ENCODE peak calls at places on chromosomes 5 and 9, in nine cellular contexts. I, R, E, A, N, B, O, G and L are unnamed samples.
A peak's percentile ranks its signal among the peaks of the same experiment; 100 is the strongest.

GRCh38 chr5:171598279-171599152 is 179.1 kb downstream of the FGF18 start:
- DNase-seq in R (no peak), N (no peak), A (no peak), O (no peak), E (no peak), B (no peak), I (no peak), G (no peak), L (no peak)

GRCh38 chr9:272251-273213 is 57.9 kb downstream of the DOCK8 start:
- DNase-seq in B (no peak), O (no peak), I (peak; percentile 41), R (no peak), G (peak; percentile 35), A (no peak), N (no peak), E (peak; percentile 60), L (peak; percentile 67)

GRCh38 chr9:131968632-131969031 is 111.0 kb downstream of the MED27 start:
- DNase-seq in E (no peak), R (no peak), I (no peak), O (no peak), B (no peak), N (no peak), G (no peak), A (no peak), L (no peak)

GRCh38 chr9:15182755-15183154 is 124.3 kb downstream of the TTC39B start:
- DNase-seq in G (no peak), O (no peak), I (no peak), B (no peak), R (no peak), N (no peak), A (no peak), E (no peak), L (no peak)

GRCh38 chr5:127702434-127702833 is 757 bp upstream of the CCDC192 start:
- DNase-seq in I (no peak), R (no peak), G (no peak), B (no peak), N (no peak), A (no peak), E (no peak), O (no peak), L (no peak)

GRCh38 chr5:141814064-141814982 is 63.9 kb downstream of the PCDH1 start:
- DNase-seq in N (no peak), E (peak; percentile 64), B (peak; percentile 34), I (peak; percentile 68), G (no peak), O (no peak), A (peak; percentile 84), R (peak; percentile 79), L (peak; percentile 52)

GRCh38 chr5:148535190-148535589 is 119.1 kb downstream of the HTR4 start:
- DNase-seq in I (no peak), R (no peak), N (no peak), E (no peak), A (no peak), G (no peak), B (no peak), O (no peak), L (no peak)

GRCh38 chr5:132687995-132688394 is 14.2 kb downstream of the IL4 start:
- DNase-seq in A (no peak), R (no peak), I (no peak), N (no peak), B (no peak), G (no peak), O (no peak), E (no peak), L (no peak)

GRCh38 chr9:89317282-89317681 is 1.0 kb upstream of the SECISBP2 start:
- DNase-seq in N (no peak), E (no peak), B (no peak), O (no peak), R (no peak), G (no peak), I (no peak), A (no peak), L (no peak)

GRCh38 chr9:122134822-122135528 is 24.6 kb downstream of the NDUFA8 start:
- DNase-seq in R (no peak), N (no peak), O (no peak), I (no peak), A (peak; percentile 36), E (no peak), B (no peak), G (no peak), L (no peak)

GRCh38 chr5:127858116-127858784 is 155.1 kb downstream of the CCDC192 start:
- DNase-seq in E (no peak), N (no peak), G (no peak), A (no peak), O (no peak), I (no peak), R (no peak), B (no peak), L (no peak)

GRCh38 chr9:13975628-13976250 is 338.2 kb downstream of the NFIB start:
- DNase-seq in I (no peak), A (no peak), G (no peak), B (no peak), O (no peak), N (no peak), E (no peak), R (no peak), L (no peak)

GRCh38 chr9:744790-745456 is 96.6 kb upstream of the DMRT1 start:
- DNase-seq in O (no peak), A (no peak), E (peak; percentile 31), N (peak; percentile 62), G (peak; percentile 53), B (peak; percentile 35), R (no peak), I (peak; percentile 41), L (no peak)

GRCh38 chr5:131228646-131229045 is 35.2 kb upstream of the CDC42SE2 start:
- DNase-seq in N (no peak), A (no peak), B (no peak), G (no peak), O (no peak), E (no peak), R (no peak), I (no peak), L (no peak)

GRCh38 chr9:126956929-126957686 is 42.5 kb downstream of the RALGPS1 start:
- DNase-seq in B (no peak), A (peak; percentile 49), I (no peak), O (no peak), N (no peak), R (peak; percentile 17), E (no peak), G (no peak), L (no peak)

GRCh38 chr5:176450077-176450476 is 1.9 kb downstream of the FAF2 start:
- DNase-seq in I (no peak), A (no peak), O (no peak), G (no peak), N (no peak), E (no peak), R (no peak), B (no peak), L (no peak)

GRCh38 chr9:134007571-134007970 is 15.4 kb upstream of the VAV2 start:
- DNase-seq in I (no peak), A (no peak), G (no peak), B (no peak), R (no peak), N (no peak), E (no peak), O (no peak), L (no peak)

GRCh38 chr9:112780637-112781036 is 30.1 kb downstream of the SNX30 start:
- DNase-seq in E (no peak), R (no peak), I (no peak), G (no peak), O (no peak), N (no peak), A (no peak), B (no peak), L (no peak)

GRCh38 chr9:35561468-35562261 is 43.4 kb upstream of the TESK1 start:
- DNase-seq in I (no peak), A (no peak), N (no peak), B (no peak), E (no peak), G (no peak), O (no peak), R (no peak), L (no peak)

GRCh38 chr9:124706685-124707084 is 64.4 kb downstream of the NR6A1 start:
- DNase-seq in I (no peak), G (no peak), O (no peak), A (no peak), R (no peak), B (no peak), E (no peak), N (no peak), L (no peak)

GRCh38 chr5:140360101-140360500 is at the start of gene SLC4A9:
- DNase-seq in B (no peak), R (no peak), N (no peak), I (no peak), A (no peak), O (no peak), G (no peak), E (no peak), L (no peak)

GRCh38 chr5:24177821-24178220 is 467.0 kb downstream of the CDH10 start:
- DNase-seq in N (no peak), E (no peak), G (no peak), I (no peak), A (no peak), R (no peak), O (no peak), B (no peak), L (no peak)

DNA sequence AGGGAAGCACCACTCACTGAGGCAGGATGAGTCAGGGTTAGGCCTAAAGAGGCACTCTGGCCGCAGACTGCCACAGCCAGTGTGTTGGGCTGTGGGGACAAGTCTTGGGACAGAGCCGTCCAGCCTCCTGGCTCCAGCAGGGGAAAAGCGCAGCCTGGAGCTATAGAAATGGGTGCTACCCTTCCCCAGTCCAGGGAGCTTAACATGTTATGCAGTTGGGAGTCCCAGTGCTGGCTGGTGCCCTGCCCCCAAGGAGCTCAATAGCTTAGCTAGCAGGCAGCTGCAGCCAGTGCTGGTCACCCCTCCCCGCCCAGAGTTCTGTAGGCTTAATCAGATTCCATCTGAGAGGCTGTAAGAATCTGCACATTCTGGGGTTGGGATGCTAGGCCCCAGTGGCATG is 399.6 kb upstream of the TUSC1 start:
- DNase-seq in A (no peak), B (no peak), E (no peak), G (no peak), I (no peak), O (no peak), N (no peak), R (no peak), L (no peak)
- TF ChIP-seq EP300 in A (no peak), B (no peak), E (no peak), G (no peak), I (no peak), O (no peak), N (no peak), R (no peak), L (no peak)

GRCh38 chr9:33880562-33881089 is 63.7 kb downstream of the UBE2R2 start:
- DNase-seq in O (no peak), I (no peak), N (no peak), A (peak; percentile 12), B (no peak), R (no peak), G (no peak), E (no peak), L (no peak)
- H3K4me1 ChIP-seq in O (peaks cover 25% of the 10 kb centered on the region), I (peaks cover 62% of the 10 kb centered on the region), N (peaks cover 8% of the 10 kb centered on the region), A (peaks cover 3% of the 10 kb centered on the region), B (peaks cover 18% of the 10 kb centered on the region), R (peaks cover 32% of the 10 kb centered on the region), G (peaks cover 87% of the 10 kb centered on the region), E (peaks cover 31% of the 10 kb centered on the region), L (peaks cover 31% of the 10 kb centered on the region)

GRCh38 chr5:50873594-50874276 is 207.3 kb downstream of the PARP8 start:
- DNase-seq in A (no peak), O (no peak), B (no peak), I (no peak), N (no peak), G (no peak), E (no peak), R (no peak), L (no peak)
- TF ChIP-seq EP300 in A (no peak), O (no peak), B (no peak), I (no peak), N (no peak), G (no peak), E (no peak), R (no peak), L (no peak)

GRCh38 chr5:77987331-77987730 is 211.2 kb upstream of the TBCA start:
- DNase-seq in B (no peak), G (no peak), O (no peak), N (no peak), I (no peak), R (no peak), E (no peak), A (no peak), L (no peak)
- H3K4me1 ChIP-seq in B (peaks cover 26% of the 10 kb centered on the region), G (peaks cover 5% of the 10 kb centered on the region), O (no peaks in the 10 kb centered on the region), N (peaks cover 4% of the 10 kb centered on the region), I (no peaks in the 10 kb centered on the region), R (peaks cover 5% of the 10 kb centered on the region), E (no peaks in the 10 kb centered on the region), A (peaks cover 6% of the 10 kb centered on the region), L (no peaks in the 10 kb centered on the region)